ENCODE peak calls at places on chromosomes 4 and X, in four cellular contexts. One of them, this sample, is unnamed.

GRCh38 chr4:44447563-44448504 is 775 bp downstream of the KCTD8 start:
- DNase-seq in sigmoid colon: peak
- DNase-seq in astrocyte: peak
- DNase-seq in type B pancreatic cell: peak
- DNase-seq in this sample: no peak

GRCh38 chr4:88008133-88008621 is 742 bp downstream of the PKD2 start:
- DNase-seq in sigmoid colon: peak
- DNase-seq in type B pancreatic cell: peak
- DNase-seq in astrocyte: peak
- DNase-seq in this sample: peak

GRCh38 chr4:57191523-57192034 is 81.4 kb upstream of the IGFBP7 start:
- DNase-seq in sigmoid colon: peak
- DNase-seq in type B pancreatic cell: no peak
- DNase-seq in astrocyte: peak
- DNase-seq in this sample: no peak

GRCh38 chr4:121353213-121353612 is 27.6 kb downstream of the QRFPR start:
- DNase-seq in astrocyte: peak
- DNase-seq in type B pancreatic cell: no peak
- DNase-seq in sigmoid colon: no peak
- DNase-seq in this sample: no peak

GRCh38 chrX:145818522-145819075 is 970 bp downstream of the SLITRK2 start:
- DNase-seq in type B pancreatic cell: no peak
- DNase-seq in astrocyte: no peak
- DNase-seq in sigmoid colon: no peak
- DNase-seq in this sample: no peak

GRCh38 chr4:168551945-168552695 is 55.3 kb downstream of the PALLD start:
- DNase-seq in astrocyte: no peak
- DNase-seq in type B pancreatic cell: no peak
- DNase-seq in sigmoid colon: no peak
- DNase-seq in this sample: no peak

GRCh38 chr4:113116414-113117345 is 67.2 kb downstream of the ANK2 start:
- DNase-seq in astrocyte: peak
- DNase-seq in sigmoid colon: no peak
- DNase-seq in type B pancreatic cell: no peak
- DNase-seq in this sample: no peak

GRCh38 chr4:166662266-166662843 is 571.9 kb downstream of the SPOCK3 start:
- DNase-seq in type B pancreatic cell: no peak
- DNase-seq in sigmoid colon: no peak
- DNase-seq in astrocyte: no peak
- DNase-seq in this sample: no peak

GRCh38 chr4:113869743-113870375 is 108.3 kb upstream of the CAMK2D start:
- DNase-seq in astrocyte: peak
- DNase-seq in type B pancreatic cell: no peak
- DNase-seq in sigmoid colon: no peak
- DNase-seq in this sample: peak

GRCh38 chr4:112038861-112039260 is 106.4 kb upstream of the FAM241A start:
- DNase-seq in type B pancreatic cell: no peak
- DNase-seq in sigmoid colon: no peak
- DNase-seq in astrocyte: peak
- DNase-seq in this sample: peak

GRCh38 chr4:67122029-67122428 is 423.3 kb downstream of the CENPC start:
- DNase-seq in sigmoid colon: no peak
- DNase-seq in type B pancreatic cell: no peak
- DNase-seq in astrocyte: no peak
- DNase-seq in this sample: no peak
- TF ChIP-seq CTCF in sigmoid colon: no peak
- TF ChIP-seq CTCF in type B pancreatic cell: peak
- TF ChIP-seq CTCF in astrocyte: peak
- TF ChIP-seq CTCF in this sample: no peak

GRCh38 chr4:184310171-184310567 is 92.5 kb upstream of the ENPP6 start:
- DNase-seq in sigmoid colon: no peak
- DNase-seq in type B pancreatic cell: no peak
- DNase-seq in astrocyte: no peak
- DNase-seq in this sample: no peak
- TF ChIP-seq CTCF in sigmoid colon: no peak
- TF ChIP-seq CTCF in type B pancreatic cell: no peak
- TF ChIP-seq CTCF in astrocyte: no peak
- TF ChIP-seq CTCF in this sample: peak

DNA sequence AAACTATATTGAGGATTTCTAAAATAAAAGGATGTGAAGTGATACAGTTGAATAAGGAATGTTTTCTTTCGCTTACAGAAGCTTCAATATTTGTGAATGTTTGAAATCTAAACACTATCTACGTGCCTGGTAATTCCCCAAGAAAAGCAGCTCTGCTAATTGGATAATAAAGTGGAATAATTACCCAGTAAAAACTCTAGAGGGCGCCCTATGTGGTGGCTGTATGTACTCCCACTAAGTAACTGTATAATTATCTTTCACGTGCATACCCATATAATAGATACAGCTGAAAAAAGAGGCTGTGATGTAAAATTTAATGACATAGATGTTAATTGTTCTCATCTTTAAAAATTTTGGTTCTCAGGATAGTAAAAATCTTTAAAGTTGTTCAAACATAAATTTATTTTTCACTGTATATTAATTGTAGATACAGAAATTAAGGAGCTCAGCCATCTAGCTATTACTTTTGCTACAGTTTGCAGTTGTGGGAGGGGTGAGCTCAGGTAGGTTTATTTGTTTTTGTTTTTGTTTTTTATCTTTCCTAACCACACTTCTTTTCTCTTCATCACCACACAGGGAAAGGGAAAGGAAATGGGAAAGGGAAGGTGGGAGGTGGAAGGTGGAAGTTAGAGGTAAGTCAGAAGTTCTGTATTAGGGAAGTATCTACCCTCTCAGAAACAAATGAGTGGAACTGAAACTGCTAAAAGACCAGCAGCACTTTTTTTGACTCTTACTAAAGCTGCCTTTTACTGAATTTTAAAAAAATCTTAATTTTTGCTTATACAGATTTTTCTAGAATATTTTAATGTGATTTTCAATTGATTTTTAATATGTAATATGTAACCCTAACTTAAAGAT is 151.7 kb upstream of the RPS6KA6 start:
- DNase-seq in type B pancreatic cell: no peak
- DNase-seq in sigmoid colon: no peak
- DNase-seq in astrocyte: no peak
- DNase-seq in this sample: peak
- TF ChIP-seq CTCF in type B pancreatic cell: peak
- TF ChIP-seq CTCF in sigmoid colon: peak
- TF ChIP-seq CTCF in astrocyte: peak
- TF ChIP-seq CTCF in this sample: peak

GRCh38 chr4:54337007-54337406 is 107.9 kb downstream of the PDGFRA start:
- DNase-seq in astrocyte: no peak
- DNase-seq in type B pancreatic cell: no peak
- DNase-seq in sigmoid colon: no peak
- DNase-seq in this sample: no peak
- TF ChIP-seq CTCF in astrocyte: no peak
- TF ChIP-seq CTCF in type B pancreatic cell: no peak
- TF ChIP-seq CTCF in sigmoid colon: no peak
- TF ChIP-seq CTCF in this sample: no peak

DNA sequence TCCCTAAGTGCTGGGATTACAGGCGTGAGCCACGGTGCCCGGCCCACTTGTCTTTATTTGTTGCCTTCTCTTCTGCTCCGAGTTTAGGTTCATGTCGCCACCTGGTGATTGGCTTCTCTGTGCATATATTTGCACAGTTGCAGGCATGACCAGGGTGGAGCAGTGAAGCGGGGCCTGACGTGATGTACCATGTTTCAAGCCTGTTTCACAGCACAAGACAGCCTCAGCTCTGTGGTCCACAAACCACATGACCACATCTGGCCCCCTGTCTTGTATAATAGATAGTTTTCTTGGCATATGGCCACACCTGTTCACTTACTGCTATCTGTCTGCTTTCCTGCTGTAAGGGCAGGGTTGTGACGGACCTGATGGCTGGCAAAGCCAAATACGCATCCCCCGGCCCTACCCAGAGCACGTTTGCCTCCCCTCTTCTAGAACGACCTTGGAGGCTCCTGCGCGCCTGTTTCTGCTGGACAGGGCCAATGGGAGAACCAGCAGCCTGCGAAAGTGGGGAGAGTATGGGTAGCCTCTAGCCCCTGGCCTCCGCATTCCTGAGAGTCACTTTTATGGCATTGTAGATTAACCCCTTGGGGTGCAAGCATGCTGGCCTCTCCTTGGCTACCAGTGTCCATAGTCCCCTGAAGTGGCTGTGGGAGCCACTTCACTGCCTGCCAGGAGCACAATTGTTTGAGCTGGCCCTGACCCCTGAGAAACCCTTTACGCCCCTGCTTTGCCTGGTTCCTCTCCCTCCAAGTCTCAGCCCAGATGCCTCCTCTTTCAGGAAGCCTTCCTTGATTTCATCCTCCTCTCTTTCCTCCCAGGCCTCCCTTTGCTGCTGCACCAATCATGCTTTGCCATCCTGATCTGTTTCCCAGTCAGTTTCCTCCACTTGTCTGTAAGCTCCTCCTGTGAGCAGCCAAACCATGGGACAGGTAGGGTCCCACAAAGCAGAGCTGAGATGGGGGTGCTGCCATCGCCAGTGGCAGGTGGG is 6.0 kb upstream of the SH3TC1 start:
- DNase-seq in sigmoid colon: no peak
- DNase-seq in astrocyte: peak
- DNase-seq in type B pancreatic cell: no peak
- DNase-seq in this sample: no peak
- TF ChIP-seq CTCF in sigmoid colon: no peak
- TF ChIP-seq CTCF in astrocyte: no peak
- TF ChIP-seq CTCF in type B pancreatic cell: peak
- TF ChIP-seq CTCF in this sample: peak

GRCh38 chr4:23614284-23614892 is 275.5 kb downstream of the PPARGC1A start:
- DNase-seq in type B pancreatic cell: no peak
- DNase-seq in sigmoid colon: no peak
- DNase-seq in astrocyte: peak
- DNase-seq in this sample: no peak
- TF ChIP-seq CTCF in type B pancreatic cell: peak
- TF ChIP-seq CTCF in sigmoid colon: no peak
- TF ChIP-seq CTCF in astrocyte: peak
- TF ChIP-seq CTCF in this sample: no peak

GRCh38 chrX:8455600-8455999 is 9.0 kb upstream of the VCX3B start:
- DNase-seq in astrocyte: no peak
- DNase-seq in sigmoid colon: no peak
- DNase-seq in type B pancreatic cell: no peak
- DNase-seq in this sample: no peak
- TF ChIP-seq CTCF in astrocyte: no peak
- TF ChIP-seq CTCF in sigmoid colon: no peak
- TF ChIP-seq CTCF in type B pancreatic cell: peak
- TF ChIP-seq CTCF in this sample: no peak

GRCh38 chr4:153221783-153222161 is 17.5 kb downstream of the TRIM2 start:
- DNase-seq in type B pancreatic cell: no peak
- DNase-seq in sigmoid colon: no peak
- DNase-seq in astrocyte: no peak
- DNase-seq in this sample: no peak
- TF ChIP-seq CTCF in type B pancreatic cell: no peak
- TF ChIP-seq CTCF in sigmoid colon: no peak
- TF ChIP-seq CTCF in astrocyte: no peak
- TF ChIP-seq CTCF in this sample: no peak

This sample was measured in HFFc6.